ENCODE peak calls at places on chromosomes 13 and 19, in six cellular contexts. One of them, this sample, is unnamed.

GRCh38 chr19:16416996-16417395 is 54.8 kb downstream of the EPS15L1 start:
- DNase-seq in GM23248: no peak
- DNase-seq in astrocyte: no peak
- DNase-seq in GM12878: no peak
- DNase-seq in K562: no peak
- DNase-seq in HCT116: no peak
- DNase-seq in this sample: no peak

GRCh38 chr19:12000152-12000981 is 35.1 kb downstream of the ZNF433 start:
- DNase-seq in GM23248: peak
- DNase-seq in astrocyte: peak
- DNase-seq in GM12878: peak
- DNase-seq in K562: no peak
- DNase-seq in HCT116: no peak
- DNase-seq in this sample: no peak

GRCh38 chr13:106423530-106423929 is 111.9 kb downstream of the EFNB2 start:
- DNase-seq in GM23248: no peak
- DNase-seq in astrocyte: no peak
- DNase-seq in GM12878: no peak
- DNase-seq in K562: no peak
- DNase-seq in HCT116: no peak
- DNase-seq in this sample: no peak

GRCh38 chr13:23146811-23147245 is 34.0 kb upstream of the SGCG start:
- DNase-seq in GM23248: peak
- DNase-seq in astrocyte: no peak
- DNase-seq in GM12878: no peak
- DNase-seq in K562: no peak
- DNase-seq in HCT116: no peak
- DNase-seq in this sample: no peak

GRCh38 chr19:39052243-39052746 is 19.9 kb upstream of the FBXO27 start:
- DNase-seq in GM23248: peak
- DNase-seq in astrocyte: no peak
- DNase-seq in GM12878: no peak
- DNase-seq in K562: peak
- DNase-seq in HCT116: no peak
- DNase-seq in this sample: peak

GRCh38 chr19:33606556-33606955 is 15.2 kb upstream of the CHST8 start:
- DNase-seq in GM23248: no peak
- DNase-seq in astrocyte: no peak
- DNase-seq in GM12878: no peak
- DNase-seq in K562: no peak
- DNase-seq in HCT116: no peak
- DNase-seq in this sample: no peak

GRCh38 chr19:51593138-51593890 is 22.2 kb downstream of the ZNF175 start:
- DNase-seq in GM23248: peak
- DNase-seq in astrocyte: no peak
- DNase-seq in GM12878: no peak
- DNase-seq in K562: peak
- DNase-seq in HCT116: no peak
- DNase-seq in this sample: no peak

GRCh38 chr19:33868076-33868735 is 71.5 kb downstream of the KCTD15 start:
- DNase-seq in GM23248: peak
- DNase-seq in astrocyte: no peak
- DNase-seq in GM12878: no peak
- DNase-seq in K562: no peak
- DNase-seq in HCT116: no peak
- DNase-seq in this sample: no peak

GRCh38 chr13:35838356-35838755 is 292.8 kb downstream of the DCLK1 start:
- DNase-seq in GM23248: peak
- DNase-seq in astrocyte: peak
- DNase-seq in GM12878: no peak
- DNase-seq in K562: no peak
- DNase-seq in HCT116: peak
- DNase-seq in this sample: no peak

GRCh38 chr13:74930402-74931165 is 551.4 kb downstream of the TBC1D4 start:
- DNase-seq in GM23248: peak
- DNase-seq in astrocyte: peak
- DNase-seq in GM12878: no peak
- DNase-seq in K562: no peak
- DNase-seq in HCT116: no peak
- DNase-seq in this sample: no peak

GRCh38 chr13:79392882-79393563 is 13.0 kb downstream of the RBM26 start:
- DNase-seq in GM23248: peak
- DNase-seq in astrocyte: peak
- DNase-seq in GM12878: no peak
- DNase-seq in K562: no peak
- DNase-seq in HCT116: no peak
- DNase-seq in this sample: no peak

GRCh38 chr13:110424596-110425443 is 117.7 kb downstream of the COL4A2 start:
- DNase-seq in GM23248: no peak
- DNase-seq in astrocyte: no peak
- DNase-seq in GM12878: no peak
- DNase-seq in K562: no peak
- DNase-seq in HCT116: no peak
- DNase-seq in this sample: no peak

GRCh38 chr19:34276614-34277013 is 22.3 kb downstream of the GARRE1 start:
- DNase-seq in GM23248: no peak
- DNase-seq in astrocyte: no peak
- DNase-seq in GM12878: no peak
- DNase-seq in K562: no peak
- DNase-seq in HCT116: no peak
- DNase-seq in this sample: no peak

GRCh38 chr13:111114362-111115050 is 604 bp upstream of the ARHGEF7 start:
- DNase-seq in GM23248: peak
- DNase-seq in astrocyte: peak
- DNase-seq in GM12878: no peak
- DNase-seq in K562: no peak
- DNase-seq in HCT116: no peak
- DNase-seq in this sample: peak

GRCh38 chr19:42074513-42075363 is 1.2 kb upstream of the ZNF574 start:
- DNase-seq in GM23248: peak
- DNase-seq in astrocyte: no peak
- DNase-seq in GM12878: no peak
- DNase-seq in K562: peak
- DNase-seq in HCT116: no peak
- DNase-seq in this sample: no peak

GRCh38 chr13:51240888-51241475 is 18.8 kb downstream of the FAM124A start:
- DNase-seq in GM23248: no peak
- DNase-seq in astrocyte: no peak
- DNase-seq in GM12878: no peak
- DNase-seq in K562: no peak
- DNase-seq in HCT116: no peak
- DNase-seq in this sample: no peak

GRCh38 chr13:113045214-113046007 is 60.2 kb upstream of the F7 start:
- DNase-seq in GM23248: no peak
- DNase-seq in astrocyte: no peak
- DNase-seq in GM12878: no peak
- DNase-seq in K562: no peak
- DNase-seq in HCT116: no peak
- DNase-seq in this sample: no peak

GRCh38 chr19:6822311-6822670 is 49.8 kb downstream of the VAV1 start:
- DNase-seq in GM23248: no peak
- DNase-seq in astrocyte: no peak
- DNase-seq in GM12878: no peak
- DNase-seq in K562: no peak
- DNase-seq in HCT116: no peak
- DNase-seq in this sample: no peak

DNA sequence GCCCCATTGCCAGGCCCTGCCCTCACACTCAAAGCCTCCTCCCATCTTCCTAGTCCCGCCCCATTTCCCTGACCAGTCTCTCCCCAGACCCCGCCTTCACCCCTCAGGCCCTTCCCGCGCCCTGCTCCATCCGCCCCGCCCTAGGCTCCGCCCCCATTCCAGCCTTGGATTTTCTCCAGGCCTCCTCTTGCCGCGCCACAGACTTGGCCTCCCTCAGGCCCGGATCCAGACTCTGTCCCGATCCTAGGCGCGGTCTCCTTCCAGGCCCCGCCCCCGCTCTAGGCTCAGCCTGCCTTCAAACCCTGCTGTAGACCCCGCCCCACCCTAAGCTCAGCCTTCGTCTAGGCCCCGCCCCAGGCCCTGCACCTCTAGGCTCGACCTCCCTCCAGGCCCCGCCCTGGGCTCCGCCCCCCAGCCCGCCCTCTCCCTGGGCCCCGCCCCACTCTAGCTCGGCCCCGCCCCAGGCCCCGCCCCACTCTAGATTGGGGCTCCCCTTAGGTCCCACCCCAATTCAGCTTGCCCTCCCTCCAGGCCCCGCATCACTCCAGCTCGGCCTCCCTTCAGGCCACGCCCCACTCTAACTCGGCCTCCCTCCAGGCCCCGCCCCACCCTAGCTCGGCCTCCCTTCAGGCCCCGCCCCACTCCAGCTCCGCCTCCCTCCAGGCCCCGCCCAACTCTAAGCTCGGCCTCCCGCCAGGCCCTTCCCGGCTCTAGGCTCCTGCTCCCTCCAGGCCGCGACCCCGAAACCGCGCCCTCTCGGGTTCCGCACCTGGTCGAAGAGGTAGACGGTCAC is 18.5 kb downstream of the LMTK3 start:
- DNase-seq in GM23248: peak
- DNase-seq in astrocyte: peak
- DNase-seq in GM12878: peak
- DNase-seq in K562: peak
- DNase-seq in HCT116: peak
- DNase-seq in this sample: peak
- TF ChIP-seq EZH2 in GM23248: no peak
- TF ChIP-seq EZH2 in astrocyte: no peak
- TF ChIP-seq EZH2 in GM12878: no peak
- TF ChIP-seq EZH2 in K562: no peak
- TF ChIP-seq EZH2 in HCT116: no peak
- TF ChIP-seq EZH2 in this sample: no peak

DNA sequence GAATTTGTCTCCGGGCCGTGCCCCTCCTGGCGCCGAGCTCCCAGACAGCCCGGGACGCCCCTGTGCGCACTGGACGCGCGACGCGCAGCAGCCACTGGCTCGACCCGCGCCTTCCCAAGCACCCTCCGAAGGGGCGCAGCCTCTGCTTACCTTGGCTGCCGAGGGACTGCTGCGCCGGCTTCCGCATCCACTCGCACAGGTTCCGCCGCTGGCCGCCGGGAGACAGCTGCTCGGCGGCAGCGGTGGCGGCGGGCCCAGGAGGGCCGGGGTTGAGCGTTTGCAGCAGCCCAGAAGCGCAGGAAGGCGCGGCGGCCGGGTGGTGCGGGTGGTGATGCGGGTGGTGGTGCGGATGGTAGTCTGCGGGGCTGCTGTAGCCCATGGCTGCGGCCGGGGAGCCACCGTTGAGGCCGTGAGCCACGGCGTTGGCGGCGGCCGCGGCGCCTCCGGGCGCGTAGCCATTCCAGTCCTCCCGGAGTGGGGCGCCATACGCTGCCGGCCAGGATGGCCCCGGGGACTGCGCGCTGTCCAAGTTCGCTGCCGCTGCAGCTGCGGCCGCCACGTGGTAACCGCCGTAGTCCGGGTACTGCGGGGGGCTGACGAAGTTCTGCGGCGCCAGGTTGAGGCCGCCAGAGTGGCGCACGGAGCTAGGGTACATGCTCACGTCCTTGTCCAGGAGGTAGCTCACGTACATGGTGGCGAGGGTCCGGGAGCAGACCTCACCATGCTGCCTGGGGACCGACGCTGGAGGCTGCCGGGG is 621 bp downstream of the CDX2 start:
- DNase-seq in GM23248: no peak
- DNase-seq in astrocyte: no peak
- DNase-seq in GM12878: no peak
- DNase-seq in K562: no peak
- DNase-seq in HCT116: no peak
- DNase-seq in this sample: no peak
- TF ChIP-seq EZH2 in GM23248: no peak
- TF ChIP-seq EZH2 in astrocyte: peak
- TF ChIP-seq EZH2 in GM12878: no peak
- TF ChIP-seq EZH2 in K562: no peak
- TF ChIP-seq EZH2 in HCT116: no peak
- TF ChIP-seq EZH2 in this sample: no peak

DNA sequence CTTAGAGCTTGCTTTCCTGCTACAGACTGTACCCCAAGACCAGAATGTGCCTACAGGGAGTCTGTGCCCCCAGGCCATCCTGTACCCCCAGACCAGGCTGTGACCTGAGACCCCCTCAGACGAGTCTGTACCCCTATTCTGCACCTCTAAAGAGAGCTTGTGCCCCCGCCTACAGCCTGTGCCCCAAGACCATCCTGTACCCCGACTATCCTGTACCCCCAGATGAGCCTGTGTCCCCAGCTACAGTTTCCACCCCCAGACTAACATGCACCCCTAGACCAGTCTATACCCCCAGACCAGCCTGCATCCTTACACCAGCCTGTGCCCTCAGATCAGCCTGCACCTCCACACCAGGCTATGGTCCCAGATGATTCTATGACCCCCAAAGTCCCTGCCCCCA is 2.0 kb downstream of the CACNG6 start:
- DNase-seq in GM23248: no peak
- DNase-seq in astrocyte: no peak
- DNase-seq in GM12878: no peak
- DNase-seq in K562: no peak
- DNase-seq in HCT116: no peak
- DNase-seq in this sample: no peak
- TF ChIP-seq EZH2 in GM23248: no peak
- TF ChIP-seq EZH2 in astrocyte: no peak
- TF ChIP-seq EZH2 in GM12878: no peak
- TF ChIP-seq EZH2 in K562: no peak
- TF ChIP-seq EZH2 in HCT116: no peak
- TF ChIP-seq EZH2 in this sample: no peak

GRCh38 chr19:5788422-5788821 is 2.5 kb downstream of the DUS3L start:
- DNase-seq in GM23248: no peak
- DNase-seq in astrocyte: no peak
- DNase-seq in GM12878: no peak
- DNase-seq in K562: no peak
- DNase-seq in HCT116: no peak
- DNase-seq in this sample: no peak

GRCh38 chr19:5787554-5788182 is 3.1 kb upstream of the PRR22 start:
- DNase-seq in GM23248: no peak
- DNase-seq in astrocyte: no peak
- DNase-seq in GM12878: no peak
- DNase-seq in K562: no peak
- DNase-seq in HCT116: no peak
- DNase-seq in this sample: no peak

GRCh38 chr19:5790573-5791520 is at the start of gene DUS3L:
- DNase-seq in GM23248: peak
- DNase-seq in astrocyte: peak
- DNase-seq in GM12878: peak
- DNase-seq in K562: peak
- DNase-seq in HCT116: peak
- DNase-seq in this sample: peak

GRCh38 chr19:5789886-5790572 is 934 bp downstream of the DUS3L start:
- DNase-seq in GM23248: no peak
- DNase-seq in astrocyte: no peak
- DNase-seq in GM12878: no peak
- DNase-seq in K562: no peak
- DNase-seq in HCT116: no peak
- DNase-seq in this sample: no peak

DNA sequence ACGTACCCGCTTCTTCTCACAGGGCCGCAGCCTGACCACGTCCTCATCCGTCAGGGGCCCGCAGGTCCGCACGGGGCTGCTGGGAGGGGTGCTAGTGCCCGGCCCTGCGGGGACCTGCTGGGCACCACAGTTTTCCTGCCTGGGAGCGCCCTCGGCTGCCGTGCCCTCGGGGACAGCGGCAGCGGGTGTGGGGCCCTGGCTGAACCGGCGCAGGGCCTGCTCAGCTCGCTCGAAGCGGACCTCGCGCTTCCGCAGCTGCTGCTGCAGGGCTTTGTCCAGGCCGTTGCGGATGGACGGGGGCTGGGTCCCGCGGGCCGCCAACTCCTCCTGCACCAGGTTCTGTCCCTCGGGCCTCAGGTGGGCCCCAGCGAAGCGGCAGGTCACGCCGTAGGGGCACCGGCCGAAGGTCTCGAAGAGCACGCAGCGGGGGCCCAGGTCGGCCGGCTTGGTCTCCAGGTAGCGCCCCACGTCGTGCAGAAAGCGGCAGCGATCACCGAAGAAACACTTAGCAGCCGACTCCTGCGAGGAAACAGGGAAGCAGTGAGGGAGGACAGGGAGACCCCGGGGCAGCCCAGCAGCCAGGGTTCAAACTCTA is 1.7 kb downstream of the DUS3L start:
- DNase-seq in GM23248: no peak
- DNase-seq in astrocyte: no peak
- DNase-seq in GM12878: no peak
- DNase-seq in K562: no peak
- DNase-seq in HCT116: no peak
- DNase-seq in this sample: no peak
- TF ChIP-seq EZH2 in GM23248: no peak
- TF ChIP-seq EZH2 in astrocyte: no peak
- TF ChIP-seq EZH2 in GM12878: no peak
- TF ChIP-seq EZH2 in K562: no peak
- TF ChIP-seq EZH2 in HCT116: no peak
- TF ChIP-seq EZH2 in this sample: no peak